ENCODE peak calls at places on chromosomes 5 and 9, in ten cellular contexts. R, S, A, B, C, I, H, Z, L and E are unnamed samples. For H3K27me3, the result is how much of the 10 kb centered on the place peaks cover.

GRCh38 chr5:177098772-177099152 is 12.0 kb downstream of the FGFR4 start:
- DNase-seq in R (no peak), H (no peak), B (no peak), Z (no peak), C (no peak), A (no peak), I (no peak), L (no peak), S (no peak), E (no peak)

GRCh38 chr9:100082786-100083185 is 16.0 kb downstream of the ERP44 start:
- DNase-seq in L (no peak), B (no peak), I (no peak), C (no peak), S (no peak), Z (no peak), R (no peak), H (no peak), A (no peak), E (no peak)

GRCh38 chr5:146944764-146945710 is 66.5 kb upstream of the PPP2R2B start:
- DNase-seq in Z (no peak), B (no peak), H (no peak), I (no peak), A (no peak), R (no peak), C (no peak), L (no peak), S (no peak), E (no peak)

GRCh38 chr9:98218562-98219363 is 26.3 kb upstream of the CORO2A start:
- DNase-seq in B (no peak), S (no peak), A (peak), H (no peak), C (no peak), L (no peak), R (no peak), Z (no peak), I (no peak), E (no peak)

GRCh38 chr5:73818357-73818756 is 192.4 kb downstream of the ARHGEF28 start:
- DNase-seq in C (no peak), I (no peak), R (no peak), S (no peak), Z (no peak), L (no peak), H (no peak), A (no peak), B (no peak), E (no peak)

GRCh38 chr9:88532320-88532719 is 2.7 kb upstream of the NXNL2 start:
- DNase-seq in H (peak), R (peak), S (peak), A (peak), L (no peak), C (no peak), Z (no peak), B (peak), I (peak), E (no peak)

GRCh38 chr9:27528886-27529315 is 713 bp downstream of the MOB3B start:
- DNase-seq in C (peak), S (peak), I (peak), Z (peak), A (peak), B (peak), L (peak), H (peak), R (peak), E (peak)

GRCh38 chr9:16092142-16092541 is 539.3 kb downstream of the CCDC171 start:
- DNase-seq in L (no peak), B (no peak), Z (no peak), S (no peak), A (no peak), C (no peak), I (no peak), H (no peak), R (no peak), E (no peak)

GRCh38 chr9:2506310-2506709 is 115.3 kb upstream of the VLDLR start:
- DNase-seq in L (no peak), Z (no peak), H (no peak), B (no peak), S (no peak), A (no peak), I (no peak), C (no peak), R (no peak), E (no peak)

GRCh38 chr5:141420855-141421488 is at the start of gene PCDHGA11:
- DNase-seq in I (peak), Z (peak), B (no peak), C (no peak), S (peak), A (no peak), H (no peak), R (no peak), L (no peak), E (no peak)

GRCh38 chr9:106885451-106885850 is 22.5 kb downstream of the ZNF462 start:
- DNase-seq in Z (no peak), I (no peak), L (no peak), R (no peak), A (peak), S (peak), B (no peak), C (no peak), H (no peak), E (no peak)

GRCh38 chr5:29982446-29982845 is 1211.0 kb upstream of the CDH6 start:
- DNase-seq in I (no peak), R (no peak), Z (no peak), L (no peak), C (no peak), B (no peak), A (no peak), H (no peak), S (no peak), E (no peak)

GRCh38 chr5:140220032-140220697 is 45.2 kb downstream of the CYSTM1 start:
- DNase-seq in A (no peak), S (no peak), I (no peak), C (no peak), Z (no peak), H (no peak), B (no peak), L (no peak), R (peak), E (no peak)

GRCh38 chr9:15433661-15434060 is 11.0 kb downstream of the SNAPC3 start:
- DNase-seq in Z (no peak), R (no peak), C (no peak), B (no peak), A (no peak), H (no peak), S (no peak), I (no peak), L (no peak), E (no peak)

GRCh38 chr9:6716766-6717165 is 41.0 kb upstream of the KDM4C start:
- DNase-seq in B (no peak), L (no peak), C (no peak), A (no peak), R (no peak), I (no peak), H (no peak), S (no peak), Z (no peak), E (no peak)

GRCh38 chr5:179774442-179774841 is 19.3 kb upstream of the LTC4S start:
- DNase-seq in B (no peak), R (no peak), L (no peak), A (no peak), C (no peak), S (no peak), I (no peak), Z (no peak), H (no peak), E (no peak)

GRCh38 chr9:77212801-77213200 is 35.5 kb downstream of the VPS13A start:
- DNase-seq in L (no peak), A (no peak), S (no peak), Z (no peak), C (no peak), H (no peak), I (no peak), R (no peak), B (no peak), E (no peak)

GRCh38 chr9:14155237-14155636 is 158.7 kb downstream of the NFIB start:
- DNase-seq in S (no peak), R (no peak), C (no peak), A (no peak), L (no peak), B (no peak), I (no peak), Z (no peak), H (no peak), E (no peak)

GRCh38 chr9:122029898-122030297 is 63.2 kb downstream of the TTLL11 start:
- DNase-seq in Z (no peak), R (no peak), I (no peak), S (no peak), C (no peak), A (no peak), H (no peak), L (no peak), B (no peak), E (no peak)

GRCh38 chr9:12698986-12699385 is 5.8 kb downstream of the TYRP1 start:
- DNase-seq in R (no peak), C (no peak), S (peak), A (no peak), L (no peak), B (no peak), Z (no peak), H (no peak), I (no peak), E (no peak)

GRCh38 chr5:109199294-109199693 is 210.5 kb downstream of the PJA2 start:
- DNase-seq in B (no peak), A (no peak), S (no peak), Z (no peak), H (no peak), L (no peak), R (no peak), C (no peak), I (no peak), E (no peak)

GRCh38 chr5:132181011-132181629 is 46.5 kb downstream of the P4HA2 start:
- DNase-seq in A (peak), S (no peak), L (no peak), Z (no peak), R (no peak), I (peak), C (no peak), B (no peak), H (no peak), E (no peak)

GRCh38 chr9:87498046-87498815 is 564 bp downstream of the DAPK1 start:
- DNase-seq in S (peak), A (peak), C (no peak), B (peak), H (no peak), I (peak), Z (no peak), R (peak), L (peak), E (no peak)

GRCh38 chr9:69250681-69251080 is 74.3 kb upstream of the ENTREP1 start:
- DNase-seq in A (no peak), B (no peak), C (no peak), Z (no peak), R (no peak), H (no peak), S (no peak), I (no peak), L (no peak), E (no peak)
- H3K27me3 ChIP-seq in A (under half), B (under half), C (under half), Z (under half), R (under half), H (under half), S (under half), I (under half), L (under half), E (under half)

DNA sequence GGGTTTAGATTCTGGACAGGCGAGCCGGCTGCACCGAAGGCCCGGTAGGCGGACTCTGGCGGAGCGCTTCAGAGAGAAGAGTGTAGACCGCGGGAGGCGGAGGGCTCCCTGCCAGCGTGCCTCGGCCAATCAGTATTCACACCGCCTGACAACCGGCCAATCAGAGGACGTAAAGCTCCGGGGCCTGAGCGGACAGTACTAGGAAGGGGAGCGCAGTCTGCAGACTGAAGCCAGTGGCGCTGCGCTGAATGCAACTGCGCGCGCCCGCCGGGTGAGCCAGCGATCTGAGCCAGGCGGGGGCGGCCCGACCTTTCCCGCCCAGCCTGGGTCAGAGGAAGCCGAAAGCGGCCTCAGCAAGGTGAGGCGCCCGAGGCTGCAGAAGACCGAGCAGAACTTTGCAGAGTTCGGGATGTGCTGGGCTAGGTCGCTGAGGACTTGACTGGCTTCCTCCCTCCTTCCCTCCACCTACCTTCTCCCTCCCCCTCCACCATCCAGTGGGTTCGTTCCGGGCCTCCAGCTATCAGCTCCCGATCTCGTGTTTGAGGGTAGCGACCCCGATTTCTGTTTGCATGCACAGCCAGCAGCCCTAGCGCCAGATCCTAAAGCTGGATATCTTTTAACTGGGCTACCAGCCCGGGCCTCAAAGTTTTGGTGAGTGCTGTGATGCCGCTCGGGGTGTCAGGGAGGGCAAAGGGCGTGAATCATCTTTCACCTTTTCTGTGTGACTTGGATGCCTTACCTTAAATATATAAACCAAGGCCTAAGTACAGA is at the start of gene DMRT2:
- DNase-seq in B (peak), C (no peak), S (no peak), A (peak), R (peak), Z (no peak), H (peak), L (peak), I (peak), E (no peak)
- H3K27me3 ChIP-seq in B (half or more), C (half or more), S (under half), A (under half), R (half or more), Z (half or more), H (half or more), L (half or more), I (under half), E (half or more)

DNA sequence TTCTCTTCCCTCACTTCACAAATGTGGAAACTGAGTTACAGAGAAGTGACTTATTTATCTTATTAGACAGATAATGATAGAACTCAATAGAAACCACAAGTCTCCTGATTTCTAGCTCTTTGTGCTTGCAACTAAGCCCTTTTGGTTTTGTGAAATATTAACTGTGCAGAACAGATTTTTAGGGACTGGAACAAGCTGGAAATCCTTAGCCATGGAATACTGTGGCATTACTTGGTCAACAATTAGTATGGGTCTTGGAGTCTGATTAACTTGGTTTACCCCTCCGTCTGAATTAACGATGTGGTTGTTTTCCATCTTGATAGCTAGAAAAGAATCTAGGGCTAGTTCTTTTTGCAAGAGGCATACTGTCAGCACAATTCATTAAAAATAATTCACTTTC is 584 bp upstream of the KLF9 start:
- DNase-seq in C (no peak), S (no peak), A (no peak), R (no peak), B (no peak), I (no peak), L (no peak), H (no peak), Z (no peak), E (no peak)
- H3K27me3 ChIP-seq in C (under half), S (under half), A (under half), R (half or more), B (under half), I (under half), L (under half), H (under half), Z (under half), E (under half)

GRCh38 chr5:36755340-36755739 is 121.2 kb upstream of the NIPBL start:
- DNase-seq in B (no peak), H (no peak), R (no peak), C (no peak), L (no peak), Z (no peak), A (no peak), I (no peak), S (no peak), E (no peak)

GRCh38 chr5:36759117-36759516 is 117.5 kb upstream of the NIPBL start:
- DNase-seq in B (no peak), S (no peak), L (no peak), R (no peak), H (no peak), Z (no peak), C (no peak), I (no peak), A (no peak), E (no peak)

GRCh38 chr5:36756089-36756488 is 120.5 kb upstream of the NIPBL start:
- DNase-seq in A (no peak), S (peak), C (no peak), I (no peak), B (no peak), Z (no peak), L (no peak), H (no peak), R (no peak), E (no peak)

GRCh38 chr5:36751881-36752280 is 124.7 kb upstream of the NIPBL start:
- DNase-seq in B (no peak), H (no peak), A (no peak), S (no peak), C (no peak), I (no peak), Z (no peak), R (no peak), L (no peak), E (no peak)

GRCh38 chr5:36756848-36757247 is 119.7 kb upstream of the NIPBL start:
- DNase-seq in Z (no peak), L (no peak), A (no peak), B (no peak), H (no peak), S (peak), C (no peak), R (no peak), I (no peak), E (no peak)
- H3K27me3 ChIP-seq in Z (under half), L (under half), A (under half), B (under half), H (under half), S (under half), C (under half), R (under half), I (under half), E (under half)

GRCh38 chr9:131545003-131545785 is at the start of gene PRRT1B:
- DNase-seq in B (no peak), S (peak), A (no peak), H (no peak), C (no peak), Z (no peak), R (no peak), L (peak), I (peak), E (no peak)
- H3K27me3 ChIP-seq in B (half or more), S (under half), A (under half), H (half or more), C (under half), Z (under half), R (under half), L (under half), I (under half), E (under half)

GRCh38 chr5:154475613-154476342 is 2.2 kb downstream of the HAND1 start:
- DNase-seq in C (no peak), I (no peak), H (no peak), A (peak), R (peak), B (no peak), L (no peak), S (no peak), Z (no peak), E (no peak)

GRCh38 chr5:154477382-154478223 is 424 bp downstream of the HAND1 start:
- DNase-seq in C (no peak), H (no peak), A (peak), Z (no peak), S (peak), L (no peak), B (no peak), I (no peak), R (peak), E (no peak)

GRCh38 chr5:154478224-154478565 is at the start of gene HAND1:
- DNase-seq in H (no peak), Z (no peak), C (no peak), L (peak), R (peak), B (peak), A (peak), I (no peak), S (peak), E (no peak)

GRCh38 chr5:154474957-154475334 is 3.1 kb downstream of the HAND1 start:
- DNase-seq in I (no peak), H (no peak), Z (no peak), S (no peak), C (no peak), R (no peak), A (no peak), B (no peak), L (no peak), E (no peak)

DNA sequence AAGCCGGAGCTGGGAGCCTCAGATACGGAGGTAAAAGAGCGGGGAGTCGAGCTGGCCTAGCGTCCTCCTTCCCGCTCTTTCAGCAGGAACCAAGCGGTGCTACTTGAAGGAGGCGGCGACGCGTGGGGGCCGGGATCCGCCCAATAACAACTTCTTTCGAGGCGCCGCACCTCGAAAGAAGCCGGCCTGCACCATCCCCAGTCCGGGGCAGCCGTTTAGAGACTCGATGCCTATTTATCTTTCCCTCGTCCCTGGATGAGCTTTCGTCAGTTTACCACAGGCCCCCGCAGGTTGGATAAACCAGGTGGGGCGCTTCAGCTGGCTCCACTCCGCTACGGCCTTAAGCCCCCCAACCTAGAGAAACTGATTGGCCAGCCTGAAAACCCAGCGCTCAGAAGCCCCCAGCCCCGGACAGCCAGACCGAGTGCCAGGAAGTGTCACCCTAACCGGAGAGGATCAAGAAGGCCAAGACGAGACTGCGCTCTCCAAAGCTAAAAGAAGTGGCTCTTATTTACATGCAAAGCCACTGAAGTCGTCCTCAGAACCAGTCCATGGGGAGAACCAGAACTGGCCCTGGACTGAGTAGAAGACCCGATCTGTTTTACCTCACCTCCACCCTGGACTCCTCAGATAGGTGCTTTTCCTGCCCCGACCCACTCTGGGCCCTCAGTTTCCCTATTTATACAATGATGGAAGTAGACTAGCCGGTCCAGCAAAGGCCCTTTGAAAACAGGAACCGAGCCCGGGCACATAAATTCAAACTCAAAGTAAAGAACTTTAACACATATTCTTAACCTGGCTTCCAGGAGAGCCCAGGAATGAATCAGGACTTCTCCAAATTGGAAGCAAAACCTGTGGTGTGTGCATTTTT is 1.4 kb downstream of the HAND1 start:
- DNase-seq in S (no peak), B (no peak), H (no peak), Z (no peak), L (no peak), R (no peak), I (no peak), C (no peak), A (no peak), E (no peak)
- H3K27me3 ChIP-seq in S (half or more), B (half or more), H (half or more), Z (half or more), L (half or more), R (half or more), I (under half), C (half or more), A (under half), E (half or more)

GRCh38 chr9:134477342-134477925 is 151.2 kb downstream of the RXRA start:
- DNase-seq in C (no peak), H (no peak), L (no peak), B (no peak), R (no peak), Z (no peak), S (no peak), A (peak), I (no peak), E (no peak)
- H3K27me3 ChIP-seq in C (under half), H (under half), L (under half), B (under half), R (under half), Z (under half), S (under half), A (under half), I (under half), E (under half)